ENCODE peak calls at places on chromosomes 5 and 9, in six cellular contexts. B is GM23338, F is GM23248, U is neural progenitor cell, J is HAP-1, A is psoas muscle. Y is an unnamed sample.

GRCh38 chr9:761155-761792 is 80.2 kb upstream of the DMRT1 start:
- DNase-seq in F (peak; percentile 35), J (no peak), U (no peak), B (no peak), A (no peak), Y (no peak)

GRCh38 chr9:126674365-126675146 is 60.8 kb downstream of the LMX1B start:
- DNase-seq in J (no peak), A (no peak), F (no peak), U (peak; percentile 30), B (peak; percentile 39), Y (no peak)

GRCh38 chr9:116421006-116421538 is 266.0 kb upstream of the TRIM32 start:
- DNase-seq in J (no peak), F (peak; percentile 89), A (no peak), B (no peak), U (no peak), Y (no peak)

GRCh38 chr9:131046581-131047202 is 37.7 kb downstream of the LAMC3 start:
- DNase-seq in A (peak; percentile 78), U (peak; percentile 91), J (peak; percentile 73), B (peak; percentile 92), F (peak; percentile 86), Y (peak; percentile 90)

GRCh38 chr9:112520646-112521045 is 34.0 kb downstream of the KIAA1958 start:
- DNase-seq in F (no peak), U (no peak), A (no peak), J (no peak), B (no peak), Y (no peak)

GRCh38 chr9:92752812-92753404 is 11.7 kb downstream of the BICD2 start:
- DNase-seq in J (no peak), U (no peak), F (no peak), B (no peak), A (no peak), Y (no peak)

GRCh38 chr9:127930298-127931091 is at the start of gene PIP5KL1:
- DNase-seq in A (peak; percentile 88), U (peak; percentile 96), F (peak; percentile 98), B (peak; percentile 96), J (peak; percentile 74), Y (peak; percentile 96)

GRCh38 chr9:79377315-79377855 is 194.4 kb upstream of the TLE4 start:
- DNase-seq in A (no peak), U (no peak), B (no peak), F (peak; percentile 27), J (no peak), Y (no peak)

GRCh38 chr5:72749362-72749997 is 67.0 kb upstream of the TNPO1 start:
- DNase-seq in B (peak; percentile 34), A (no peak), F (no peak), J (no peak), U (peak; percentile 7), Y (no peak)

GRCh38 chr5:135371738-135372232 is 27.2 kb downstream of the MACROH2A1 start:
- DNase-seq in A (no peak), J (no peak), B (no peak), U (no peak), F (peak; percentile 82), Y (no peak)

GRCh38 chr9:35598863-35599590 is 6.0 kb upstream of the TESK1 start:
- DNase-seq in F (no peak), A (peak; percentile 47), U (no peak), B (peak; percentile 64), J (no peak), Y (peak; percentile 38)

GRCh38 chr5:66361070-66361469 is 217.0 kb downstream of the SREK1 start:
- DNase-seq in U (no peak), B (no peak), J (no peak), A (no peak), F (no peak), Y (no peak)

GRCh38 chr5:130289132-130290088 is 385.1 kb downstream of the CHSY3 start:
- DNase-seq in J (no peak), B (no peak), U (no peak), F (no peak), A (no peak), Y (no peak)

GRCh38 chr5:146111409-146111808 is 6.0 kb upstream of the PLAC8L1 start:
- DNase-seq in A (no peak), J (no peak), B (no peak), U (no peak), F (no peak), Y (no peak)

GRCh38 chr5:149128023-149128875 is 13.0 kb upstream of the ABLIM3 start:
- DNase-seq in U (peak; percentile 58), A (no peak), B (peak; percentile 77), F (peak; percentile 60), J (peak; percentile 10), Y (peak; percentile 60)

DNA sequence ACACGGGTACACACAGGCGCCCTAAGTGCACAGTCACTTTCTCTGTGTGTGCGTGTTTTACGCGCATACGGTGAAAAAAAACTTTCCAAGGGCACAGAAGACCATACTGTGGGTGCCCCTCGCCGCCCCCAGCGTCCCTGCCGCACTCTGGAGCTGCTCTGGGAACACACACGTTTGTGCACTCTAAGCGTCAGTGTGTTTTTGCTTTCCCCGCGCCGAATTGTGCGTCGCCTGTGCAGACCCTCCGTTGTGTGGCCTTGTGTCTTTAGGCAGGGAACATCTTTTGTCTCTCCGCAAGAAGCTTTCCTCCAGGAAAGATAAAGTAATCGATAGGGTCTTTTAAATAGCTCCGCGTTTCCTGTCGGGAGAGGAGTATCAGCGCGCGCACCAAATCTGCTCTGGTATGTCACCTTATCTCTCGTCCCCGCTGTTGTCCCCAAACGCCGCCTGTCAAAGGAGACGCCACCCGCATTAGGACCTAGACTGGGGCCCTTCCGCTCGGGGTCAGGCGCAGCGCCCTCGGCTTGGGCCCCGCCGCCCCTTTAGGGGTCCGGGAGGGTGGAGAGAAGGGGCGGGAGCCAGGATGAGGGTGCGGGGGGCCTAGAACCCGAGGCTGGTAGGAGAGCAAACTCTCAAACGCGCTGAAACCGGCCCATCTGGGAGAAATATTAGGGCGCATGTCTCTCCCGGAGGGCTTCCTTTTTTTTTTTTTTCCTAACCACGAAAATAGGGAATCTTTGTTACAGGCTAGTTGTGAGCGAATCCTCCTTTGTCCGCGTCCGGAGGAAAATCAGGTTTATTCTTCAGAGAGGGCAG is 10.5 kb upstream of the NKX2-5 start:
- DNase-seq in F (no peak), J (no peak), B (peak; percentile 71), A (no peak), U (peak; percentile 93), Y (peak; percentile 60)
- H3K27me3 ChIP-seq in F (peaks cover 74% of the 10 kb centered on the region), J (no peaks in the 10 kb centered on the region), B (peaks cover 100% of the 10 kb centered on the region), A (peaks cover 35% of the 10 kb centered on the region), U (peaks cover 100% of the 10 kb centered on the region), Y (no peaks in the 10 kb centered on the region)

GRCh38 chr5:75331-76320 is 16.3 kb upstream of the PLEKHG4B start:
- DNase-seq in U (no peak), J (no peak), F (no peak), A (no peak), B (no peak), Y (no peak)

GRCh38 chr5:74503-75109 is 17.4 kb upstream of the PLEKHG4B start:
- DNase-seq in U (no peak), A (no peak), J (no peak), F (no peak), B (no peak), Y (no peak)

GRCh38 chr5:73768-74502 is 18.0 kb upstream of the PLEKHG4B start:
- DNase-seq in J (no peak), F (no peak), B (no peak), A (no peak), U (no peak), Y (no peak)

DNA sequence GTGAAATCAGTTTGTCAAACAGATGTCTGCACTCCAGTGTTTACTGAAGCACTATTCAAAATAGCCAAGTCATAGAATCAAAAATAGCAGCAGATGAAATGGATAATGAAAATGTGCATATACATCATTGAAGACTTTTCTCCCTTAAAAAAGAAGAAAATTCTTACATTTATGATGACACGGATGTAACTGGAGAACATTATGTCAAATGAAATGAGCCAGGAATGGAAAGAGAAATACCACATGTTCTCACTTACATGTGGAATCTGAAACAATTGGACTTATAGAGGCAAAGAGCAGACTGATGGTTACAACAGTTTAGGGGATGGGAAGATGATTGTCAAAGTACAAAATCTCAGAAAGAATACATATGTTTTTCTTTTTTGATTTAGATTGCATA is 21.5 kb upstream of the PLEKHG4B start:
- DNase-seq in U (no peak), F (no peak), B (no peak), J (no peak), A (no peak), Y (no peak)
- H3K27me3 ChIP-seq in U (no peaks in the 10 kb centered on the region), F (peaks cover 20% of the 10 kb centered on the region), B (no peaks in the 10 kb centered on the region), J (no peaks in the 10 kb centered on the region), A (peaks cover 9% of the 10 kb centered on the region), Y (no peaks in the 10 kb centered on the region)

DNA sequence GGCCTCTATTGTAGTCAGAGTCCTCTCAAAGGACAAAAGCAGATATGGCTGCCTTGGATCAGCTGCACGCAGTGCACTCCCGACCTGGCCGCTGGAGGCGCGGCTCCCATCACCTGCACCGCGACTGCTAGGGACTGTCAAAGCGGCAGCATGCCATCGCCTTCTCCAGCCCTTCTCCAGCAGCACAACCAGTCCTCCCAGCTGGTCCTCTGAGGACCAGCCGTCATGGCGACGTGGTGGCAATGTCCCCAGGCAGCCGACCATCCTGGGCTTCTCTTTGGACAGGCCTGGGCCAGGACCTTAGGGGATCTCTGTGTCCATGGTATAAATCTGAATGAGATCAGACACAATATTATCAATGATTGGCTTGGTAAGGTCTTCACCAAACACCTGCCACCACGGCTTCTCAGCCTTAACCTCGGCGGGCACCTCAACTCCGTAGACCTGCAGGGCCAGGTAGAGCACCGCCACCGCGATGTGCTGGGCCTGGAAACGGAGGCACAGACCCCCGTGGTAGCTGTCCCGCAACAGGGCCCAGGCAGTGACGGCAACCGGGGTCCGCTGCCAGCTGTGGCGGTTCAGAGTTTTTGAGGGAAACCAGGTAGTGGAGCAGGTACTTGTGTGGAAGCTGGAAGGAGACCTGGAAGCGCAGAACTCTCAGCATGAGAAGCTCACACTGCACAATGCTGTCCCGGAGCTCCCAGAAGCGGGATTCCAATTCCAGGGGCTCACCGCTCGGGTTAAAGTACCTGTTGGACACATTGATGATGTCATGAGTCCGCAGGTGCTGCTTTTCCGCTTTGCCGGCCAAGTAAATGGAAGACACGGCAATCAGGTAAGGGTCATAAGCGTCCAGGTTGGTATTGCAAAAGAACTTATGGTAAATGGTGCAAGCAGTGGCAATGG is 8.5 kb downstream of the DUSP1 start:
- DNase-seq in U (no peak), B (no peak), F (no peak), J (no peak), A (no peak), Y (no peak)
- H3K27me3 ChIP-seq in U (peaks cover 6% of the 10 kb centered on the region), B (no peaks in the 10 kb centered on the region), F (no peaks in the 10 kb centered on the region), J (no peaks in the 10 kb centered on the region), A (no peaks in the 10 kb centered on the region), Y (no peaks in the 10 kb centered on the region)

GRCh38 chr5:1781726-1782384 is 17.8 kb downstream of the MRPL36 start:
- DNase-seq in U (no peak), J (no peak), F (no peak), B (no peak), A (no peak), Y (no peak)

GRCh38 chr5:1784197-1785050 is 15.2 kb downstream of the MRPL36 start:
- DNase-seq in B (no peak), A (no peak), F (no peak), U (no peak), J (no peak), Y (peak; percentile 4)

GRCh38 chr5:1782385-1783213 is 17.0 kb downstream of the MRPL36 start:
- DNase-seq in U (no peak), A (no peak), F (no peak), B (no peak), J (no peak), Y (no peak)

GRCh38 chr5:1785062-1785461 is 14.6 kb downstream of the MRPL36 start:
- DNase-seq in U (no peak), B (no peak), J (no peak), F (no peak), A (no peak), Y (peak; percentile 2)

DNA sequence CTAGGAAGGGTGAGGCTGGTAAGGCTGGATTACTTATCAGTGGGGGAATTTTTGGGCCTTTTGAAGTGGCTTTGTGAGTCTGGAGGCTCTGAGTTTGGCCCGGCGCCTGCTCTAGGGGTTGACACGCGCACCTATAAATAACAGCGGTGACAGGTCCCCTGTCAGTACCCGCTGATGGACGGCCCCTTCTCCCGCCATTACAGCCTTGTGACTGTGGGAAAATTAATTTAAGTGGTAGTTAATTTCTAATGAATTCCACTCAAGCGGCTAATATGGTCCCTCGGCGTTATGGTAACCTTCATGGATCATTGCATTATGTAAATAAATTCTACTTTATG is 16.5 kb downstream of the MRPL36 start:
- DNase-seq in F (no peak), U (no peak), B (no peak), A (no peak), J (no peak), Y (peak; percentile 8)
- H3K27me3 ChIP-seq in F (no peaks in the 10 kb centered on the region), U (no peaks in the 10 kb centered on the region), B (no peaks in the 10 kb centered on the region), A (no peaks in the 10 kb centered on the region), J (no peaks in the 10 kb centered on the region), Y (no peaks in the 10 kb centered on the region)

Y was measured in right cardiac atrium.